ENCODE peak calls at places on chromosomes 4 and X, in eight cellular contexts. One of them, this sample, is unnamed.

GRCh38 chrX:24243692-24244091 is 70.2 kb downstream of the SUPT20HL2 start:
- DNase-seq in GM23338: no peak
- DNase-seq in H1: no peak
- DNase-seq in HCT116: no peak
- DNase-seq in K562: no peak
- DNase-seq in endothelial cell of umbilical vein: no peak
- DNase-seq in GM12878: no peak
- DNase-seq in HepG2: no peak
- DNase-seq in this sample: no peak

GRCh38 chr4:94544811-94545210 is 93.1 kb downstream of the PDLIM5 start:
- DNase-seq in HCT116: no peak
- DNase-seq in GM12878: no peak
- DNase-seq in endothelial cell of umbilical vein: peak; percentile 59
- DNase-seq in K562: no peak
- DNase-seq in H1: no peak
- DNase-seq in HepG2: peak; percentile 10
- DNase-seq in GM23338: no peak
- DNase-seq in this sample: no peak

GRCh38 chr4:54192811-54193210 is 36.3 kb upstream of the PDGFRA start:
- DNase-seq in H1: no peak
- DNase-seq in HCT116: no peak
- DNase-seq in GM23338: peak; percentile 17
- DNase-seq in K562: no peak
- DNase-seq in HepG2: no peak
- DNase-seq in GM12878: no peak
- DNase-seq in endothelial cell of umbilical vein: no peak
- DNase-seq in this sample: no peak

GRCh38 chr4:157242871-157243270 is 22.3 kb downstream of the GRIA2 start:
- DNase-seq in K562: no peak
- DNase-seq in HCT116: no peak
- DNase-seq in endothelial cell of umbilical vein: no peak
- DNase-seq in GM12878: no peak
- DNase-seq in HepG2: no peak
- DNase-seq in H1: no peak
- DNase-seq in GM23338: no peak
- DNase-seq in this sample: no peak

GRCh38 chr4:184460495-184461285 is 13.7 kb downstream of the IRF2 start:
- DNase-seq in HepG2: no peak
- DNase-seq in GM23338: no peak
- DNase-seq in GM12878: no peak
- DNase-seq in HCT116: no peak
- DNase-seq in H1: no peak
- DNase-seq in K562: no peak
- DNase-seq in endothelial cell of umbilical vein: no peak
- DNase-seq in this sample: no peak

GRCh38 chrX:41960142-41960541 is 36.8 kb upstream of the CASK start:
- DNase-seq in H1: no peak
- DNase-seq in HCT116: no peak
- DNase-seq in K562: no peak
- DNase-seq in HepG2: no peak
- DNase-seq in GM23338: no peak
- DNase-seq in endothelial cell of umbilical vein: no peak
- DNase-seq in GM12878: no peak
- DNase-seq in this sample: no peak

GRCh38 chr4:40214038-40214437 is 17.2 kb downstream of the RHOH start:
- DNase-seq in H1: no peak
- DNase-seq in HCT116: no peak
- DNase-seq in GM23338: no peak
- DNase-seq in GM12878: no peak
- DNase-seq in K562: no peak
- DNase-seq in HepG2: no peak
- DNase-seq in endothelial cell of umbilical vein: no peak
- DNase-seq in this sample: no peak

GRCh38 chr4:26248647-26249046 is 72.2 kb upstream of the RBPJ start:
- DNase-seq in K562: no peak
- DNase-seq in H1: no peak
- DNase-seq in GM12878: no peak
- DNase-seq in GM23338: no peak
- DNase-seq in endothelial cell of umbilical vein: no peak
- DNase-seq in HepG2: no peak
- DNase-seq in HCT116: no peak
- DNase-seq in this sample: peak; percentile 40

GRCh38 chr4:32909722-32910121 is 2189.6 kb downstream of the PCDH7 start:
- DNase-seq in GM12878: no peak
- DNase-seq in HepG2: no peak
- DNase-seq in H1: no peak
- DNase-seq in K562: no peak
- DNase-seq in HCT116: no peak
- DNase-seq in endothelial cell of umbilical vein: no peak
- DNase-seq in GM23338: peak; percentile 17
- DNase-seq in this sample: no peak

GRCh38 chr4:13891544-13891939 is 264.0 kb upstream of the BOD1L1 start:
- DNase-seq in GM12878: no peak
- DNase-seq in K562: no peak
- DNase-seq in endothelial cell of umbilical vein: no peak
- DNase-seq in GM23338: no peak
- DNase-seq in H1: no peak
- DNase-seq in HepG2: no peak
- DNase-seq in HCT116: no peak
- DNase-seq in this sample: no peak

GRCh38 chrX:111387470-111387869 is 24.5 kb downstream of the DCX start:
- DNase-seq in endothelial cell of umbilical vein: no peak
- DNase-seq in H1: no peak
- DNase-seq in HCT116: no peak
- DNase-seq in GM12878: no peak
- DNase-seq in K562: no peak
- DNase-seq in GM23338: no peak
- DNase-seq in HepG2: no peak
- DNase-seq in this sample: no peak

GRCh38 chrX:71178908-71179307 is 34.3 kb downstream of the NLGN3 start:
- DNase-seq in HepG2: peak; percentile 54
- DNase-seq in H1: no peak
- DNase-seq in HCT116: peak; percentile 39
- DNase-seq in GM23338: peak; percentile 78
- DNase-seq in endothelial cell of umbilical vein: peak; percentile 62
- DNase-seq in K562: peak; percentile 52
- DNase-seq in GM12878: peak; percentile 31
- DNase-seq in this sample: peak; percentile 40

GRCh38 chrX:77502951-77503525 is 55.8 kb downstream of the FGF16 start:
- DNase-seq in GM12878: no peak
- DNase-seq in HepG2: peak; percentile 20
- DNase-seq in H1: no peak
- DNase-seq in HCT116: no peak
- DNase-seq in GM23338: peak; percentile 29
- DNase-seq in K562: no peak
- DNase-seq in endothelial cell of umbilical vein: no peak
- DNase-seq in this sample: no peak

GRCh38 chr4:69760455-69760854 is at the start of gene SULT1B1:
- DNase-seq in HepG2: no peak
- DNase-seq in GM23338: no peak
- DNase-seq in endothelial cell of umbilical vein: peak; percentile 89
- DNase-seq in H1: no peak
- DNase-seq in GM12878: no peak
- DNase-seq in HCT116: no peak
- DNase-seq in K562: no peak
- DNase-seq in this sample: no peak

GRCh38 chr4:20462426-20463175 is 210.9 kb downstream of the SLIT2 start:
- DNase-seq in K562: no peak
- DNase-seq in H1: no peak
- DNase-seq in GM12878: no peak
- DNase-seq in HepG2: no peak
- DNase-seq in endothelial cell of umbilical vein: peak; percentile 37
- DNase-seq in HCT116: no peak
- DNase-seq in GM23338: no peak
- DNase-seq in this sample: no peak

GRCh38 chr4:164503874-164504273 is 250.1 kb upstream of the SMIM31 start:
- DNase-seq in H1: no peak
- DNase-seq in K562: no peak
- DNase-seq in HCT116: no peak
- DNase-seq in HepG2: no peak
- DNase-seq in endothelial cell of umbilical vein: no peak
- DNase-seq in GM23338: no peak
- DNase-seq in GM12878: no peak
- DNase-seq in this sample: no peak

GRCh38 chr4:47551682-47552081 is 66.6 kb downstream of the ATP10D start:
- DNase-seq in K562: no peak
- DNase-seq in HCT116: no peak
- DNase-seq in GM23338: no peak
- DNase-seq in H1: no peak
- DNase-seq in GM12878: no peak
- DNase-seq in HepG2: no peak
- DNase-seq in endothelial cell of umbilical vein: no peak
- DNase-seq in this sample: no peak

GRCh38 chr4:111883557-111883999 is 261.7 kb upstream of the FAM241A start:
- DNase-seq in HCT116: no peak
- DNase-seq in GM12878: no peak
- DNase-seq in HepG2: no peak
- DNase-seq in GM23338: no peak
- DNase-seq in H1: no peak
- DNase-seq in K562: no peak
- DNase-seq in endothelial cell of umbilical vein: no peak
- DNase-seq in this sample: peak; percentile 12

GRCh38 chr4:134328741-134329140 is 127.2 kb upstream of the PABPC4L start:
- DNase-seq in GM12878: no peak
- DNase-seq in endothelial cell of umbilical vein: no peak
- DNase-seq in HepG2: no peak
- DNase-seq in GM23338: peak; percentile 2
- DNase-seq in HCT116: no peak
- DNase-seq in H1: no peak
- DNase-seq in K562: peak; percentile 6
- DNase-seq in this sample: no peak

GRCh38 chrX:17414839-17415238 is 39.8 kb downstream of the NHS start:
- DNase-seq in HCT116: no peak
- DNase-seq in HepG2: no peak
- DNase-seq in H1: no peak
- DNase-seq in K562: no peak
- DNase-seq in endothelial cell of umbilical vein: no peak
- DNase-seq in GM23338: peak; percentile 27
- DNase-seq in GM12878: no peak
- DNase-seq in this sample: no peak

DNA sequence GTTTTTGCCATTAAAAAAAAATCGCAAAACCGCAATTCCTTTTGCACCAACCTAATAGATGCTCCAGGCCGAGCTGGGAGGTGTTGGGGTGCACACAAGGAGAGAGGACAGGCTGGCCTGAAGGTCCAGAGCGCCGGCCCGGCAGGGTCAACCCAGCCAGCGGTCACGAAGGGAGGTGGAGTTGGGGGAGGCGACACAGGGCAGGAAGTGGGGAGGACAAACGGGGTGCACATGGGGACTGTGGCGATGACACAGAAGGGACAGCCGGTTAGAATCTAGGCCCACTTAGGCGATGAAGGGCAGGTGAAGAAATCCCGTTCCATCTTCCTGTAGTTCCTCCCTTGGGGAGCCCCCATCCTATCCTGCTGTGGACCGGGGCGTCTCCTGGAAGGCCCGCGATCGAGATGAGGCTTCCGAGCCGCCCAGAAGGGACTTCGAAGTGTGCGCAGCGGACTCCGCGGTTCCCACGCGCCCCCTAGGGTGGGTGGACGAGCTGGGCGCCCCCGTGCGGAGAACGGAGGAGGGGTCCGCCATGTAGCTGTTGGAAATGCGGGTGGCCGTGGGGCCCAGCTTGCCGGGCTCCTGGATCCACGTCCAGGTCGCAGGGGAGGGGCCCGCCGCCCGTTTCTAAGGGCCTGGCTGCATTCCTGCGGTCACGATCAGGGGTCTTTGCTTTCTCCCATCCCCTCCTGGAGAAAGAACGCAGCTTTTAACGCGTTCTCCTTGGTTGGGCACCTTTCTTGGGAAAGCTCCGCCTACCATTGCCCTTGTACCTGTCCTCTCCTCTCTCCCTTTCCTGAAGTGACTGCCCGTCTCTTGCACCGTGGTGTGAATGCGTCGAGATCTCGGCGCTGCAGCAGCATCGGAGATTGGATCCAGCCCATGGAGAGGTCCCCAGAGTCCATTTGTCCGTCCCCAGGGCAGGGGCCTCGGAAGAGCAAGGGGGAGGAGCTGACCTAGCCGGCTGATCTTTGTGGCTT is 17.0 kb upstream of the HPF1 start:
- DNase-seq in HepG2: no peak
- DNase-seq in K562: peak; percentile 44
- DNase-seq in H1: no peak
- DNase-seq in endothelial cell of umbilical vein: peak; percentile 42
- DNase-seq in GM23338: peak; percentile 66
- DNase-seq in HCT116: no peak
- DNase-seq in GM12878: no peak
- DNase-seq in this sample: no peak
- TF ChIP-seq EZH2 in HepG2: no peak
- TF ChIP-seq EZH2 in K562: no peak
- TF ChIP-seq EZH2 in H1: no peak
- TF ChIP-seq EZH2 in endothelial cell of umbilical vein: no peak
- TF ChIP-seq EZH2 in GM23338: no peak
- TF ChIP-seq EZH2 in HCT116: no peak
- TF ChIP-seq EZH2 in GM12878: no peak
- TF ChIP-seq EZH2 in this sample: no peak

GRCh38 chr4:2259036-2259540 is 2.8 kb downstream of the MXD4 start:
- DNase-seq in HepG2: no peak
- DNase-seq in K562: no peak
- DNase-seq in H1: no peak
- DNase-seq in GM23338: no peak
- DNase-seq in GM12878: no peak
- DNase-seq in endothelial cell of umbilical vein: no peak
- DNase-seq in HCT116: no peak
- DNase-seq in this sample: no peak
- H3K4me3 ChIP-seq in HepG2: no peak overlapping the region
- H3K4me3 ChIP-seq in K562: no peak overlapping the region
- H3K4me3 ChIP-seq in H1: no peak overlapping the region
- H3K4me3 ChIP-seq in GM23338: no peak overlapping the region
- H3K4me3 ChIP-seq in GM12878: no peak overlapping the region
- H3K4me3 ChIP-seq in endothelial cell of umbilical vein: no peak overlapping the region
- H3K4me3 ChIP-seq in HCT116: no peak overlapping the region
- H3K4me3 ChIP-seq in this sample: no peak overlapping the region

DNA sequence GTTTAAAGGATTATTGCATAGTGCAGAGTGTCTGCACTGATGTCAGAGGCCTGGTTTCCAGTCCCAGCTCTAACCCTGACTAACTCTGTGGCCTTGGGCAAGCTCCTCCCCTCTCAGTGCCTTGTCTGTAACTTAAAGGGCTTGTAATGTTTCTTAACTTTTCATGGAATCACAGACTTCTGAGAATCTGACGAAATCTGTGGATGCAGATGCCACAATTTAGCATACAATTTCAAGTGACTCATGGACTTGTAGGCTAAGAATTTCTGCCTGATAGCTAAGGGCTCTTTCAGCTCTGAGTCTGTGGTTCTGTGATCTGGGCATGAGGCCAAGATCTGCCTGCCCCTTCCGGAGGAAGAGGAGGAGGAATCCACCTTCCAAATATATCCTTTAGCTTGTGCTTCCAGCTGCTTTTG is 236.9 kb downstream of the AR start:
- DNase-seq in endothelial cell of umbilical vein: peak; percentile 90
- DNase-seq in GM23338: no peak
- DNase-seq in HCT116: no peak
- DNase-seq in K562: no peak
- DNase-seq in GM12878: no peak
- DNase-seq in H1: no peak
- DNase-seq in HepG2: no peak
- DNase-seq in this sample: peak; percentile 90
- TF ChIP-seq POLR2AphosphoS5 in endothelial cell of umbilical vein: peak; percentile 27
- TF ChIP-seq POLR2AphosphoS5 in GM23338: no peak
- TF ChIP-seq POLR2AphosphoS5 in HCT116: no peak
- TF ChIP-seq POLR2AphosphoS5 in K562: no peak
- TF ChIP-seq POLR2AphosphoS5 in GM12878: no peak
- TF ChIP-seq POLR2AphosphoS5 in H1: no peak
- TF ChIP-seq POLR2AphosphoS5 in HepG2: no peak
- TF ChIP-seq POLR2AphosphoS5 in this sample: no peak

GRCh38 chr4:1576961-1577814 is 106.9 kb downstream of the FAM53A start:
- DNase-seq in K562: no peak
- DNase-seq in endothelial cell of umbilical vein: no peak
- DNase-seq in H1: no peak
- DNase-seq in GM23338: no peak
- DNase-seq in GM12878: no peak
- DNase-seq in HCT116: no peak
- DNase-seq in HepG2: no peak
- DNase-seq in this sample: no peak
- TF ChIP-seq EZH2 in K562: no peak
- TF ChIP-seq EZH2 in endothelial cell of umbilical vein: no peak
- TF ChIP-seq EZH2 in H1: no peak
- TF ChIP-seq EZH2 in GM23338: no peak
- TF ChIP-seq EZH2 in GM12878: no peak
- TF ChIP-seq EZH2 in HCT116: no peak
- TF ChIP-seq EZH2 in HepG2: no peak
- TF ChIP-seq EZH2 in this sample: no peak

This sample was measured in SK-N-MC.